ENCODE peak calls at places on chromosomes 7 and 10, in four cellular contexts. One of them, this sample, is unnamed.

GRCh38 chr7:41702635-41703371 is at the start of gene INHBA:
- DNase-seq in SK-N-SH: peak
- DNase-seq in H1: no peak
- DNase-seq in K562: no peak
- DNase-seq in this sample: no peak

GRCh38 chr7:18208921-18209320 is 181.3 kb upstream of the PRPS1L1 start:
- DNase-seq in SK-N-SH: no peak
- DNase-seq in H1: no peak
- DNase-seq in K562: no peak
- DNase-seq in this sample: no peak

GRCh38 chr10:101285519-101286070 is 56.3 kb upstream of the LBX1 start:
- DNase-seq in SK-N-SH: no peak
- DNase-seq in H1: peak
- DNase-seq in K562: no peak
- DNase-seq in this sample: peak

GRCh38 chr10:124671486-124672075 is 72.6 kb downstream of the FAM53B start:
- DNase-seq in SK-N-SH: peak
- DNase-seq in H1: no peak
- DNase-seq in K562: peak
- DNase-seq in this sample: no peak

GRCh38 chr7:131903315-131903714 is 346.9 kb upstream of the PODXL start:
- DNase-seq in SK-N-SH: no peak
- DNase-seq in H1: no peak
- DNase-seq in K562: no peak
- DNase-seq in this sample: no peak

GRCh38 chr7:70805360-70805759 is 326.6 kb upstream of the GALNT17 start:
- DNase-seq in SK-N-SH: no peak
- DNase-seq in H1: no peak
- DNase-seq in K562: peak
- DNase-seq in this sample: no peak

GRCh38 chr7:86745019-86745745 is 101.5 kb downstream of the GRM3 start:
- DNase-seq in SK-N-SH: peak
- DNase-seq in H1: no peak
- DNase-seq in K562: no peak
- DNase-seq in this sample: no peak

GRCh38 chr10:99560277-99561126 is 27.8 kb downstream of the NKX2-3 start:
- DNase-seq in SK-N-SH: peak
- DNase-seq in H1: peak
- DNase-seq in K562: peak
- DNase-seq in this sample: peak

GRCh38 chr10:93597075-93597599 is 3.9 kb downstream of the RBP4 start:
- DNase-seq in SK-N-SH: no peak
- DNase-seq in H1: no peak
- DNase-seq in K562: no peak
- DNase-seq in this sample: no peak

GRCh38 chr10:119439922-119440321 is 102.6 kb downstream of the RGS10 start:
- DNase-seq in SK-N-SH: no peak
- DNase-seq in H1: no peak
- DNase-seq in K562: no peak
- DNase-seq in this sample: no peak

GRCh38 chr10:66877359-66877758 is 48.5 kb upstream of the LRRTM3 start:
- DNase-seq in SK-N-SH: no peak
- DNase-seq in H1: no peak
- DNase-seq in K562: no peak
- DNase-seq in this sample: no peak

GRCh38 chr7:23471090-23471859 is 984 bp upstream of the IGF2BP3 start:
- DNase-seq in SK-N-SH: peak
- DNase-seq in H1: peak
- DNase-seq in K562: peak
- DNase-seq in this sample: peak

GRCh38 chr7:73901823-73902597 is 41.1 kb downstream of the TMEM270 start:
- DNase-seq in SK-N-SH: peak
- DNase-seq in H1: no peak
- DNase-seq in K562: no peak
- DNase-seq in this sample: peak

GRCh38 chr10:9992656-9993055 is 1025.0 kb upstream of the CELF2 start:
- DNase-seq in SK-N-SH: no peak
- DNase-seq in H1: no peak
- DNase-seq in K562: no peak
- DNase-seq in this sample: peak

GRCh38 chr10:59907918-59908807 is 1.8 kb upstream of the CCDC6 start:
- DNase-seq in SK-N-SH: no peak
- DNase-seq in H1: peak
- DNase-seq in K562: peak
- DNase-seq in this sample: peak

GRCh38 chr10:17872191-17873091 is 63.3 kb downstream of the MRC1 start:
- DNase-seq in SK-N-SH: no peak
- DNase-seq in H1: no peak
- DNase-seq in K562: no peak
- DNase-seq in this sample: no peak

GRCh38 chr10:130866857-130867256 is 444.7 kb downstream of the TCERG1L start:
- DNase-seq in SK-N-SH: no peak
- DNase-seq in H1: peak
- DNase-seq in K562: no peak
- DNase-seq in this sample: no peak

GRCh38 chr7:44156453-44157010 is 15.4 kb upstream of the MYL7 start:
- DNase-seq in SK-N-SH: no peak
- DNase-seq in H1: no peak
- DNase-seq in K562: no peak
- DNase-seq in this sample: no peak

GRCh38 chr7:37516610-37517108 is 68.0 kb upstream of the ELMO1 start:
- DNase-seq in SK-N-SH: no peak
- DNase-seq in H1: no peak
- DNase-seq in K562: no peak
- DNase-seq in this sample: no peak

GRCh38 chr10:113524120-113524519 is 28.7 kb upstream of the HABP2 start:
- DNase-seq in SK-N-SH: no peak
- DNase-seq in H1: no peak
- DNase-seq in K562: peak
- DNase-seq in this sample: peak

GRCh38 chr7:72183835-72184234 is 228.3 kb downstream of the CALN1 start:
- DNase-seq in SK-N-SH: peak
- DNase-seq in H1: no peak
- DNase-seq in K562: peak
- DNase-seq in this sample: peak

GRCh38 chr7:43248961-43249807 is 136.7 kb downstream of the HECW1 start:
- DNase-seq in SK-N-SH: no peak
- DNase-seq in H1: no peak
- DNase-seq in K562: peak
- DNase-seq in this sample: no peak

GRCh38 chr7:74032191-74032490 is 4.2 kb downstream of the ELN start:
- DNase-seq in SK-N-SH: no peak
- DNase-seq in H1: no peak
- DNase-seq in K562: no peak
- DNase-seq in this sample: no peak

GRCh38 chr7:122485841-122486240 is 181.3 kb upstream of the FEZF1 start:
- DNase-seq in SK-N-SH: no peak
- DNase-seq in H1: no peak
- DNase-seq in K562: no peak
- DNase-seq in this sample: no peak

GRCh38 chr7:76514926-76515325 is 4.6 kb downstream of the UPK3B start:
- DNase-seq in SK-N-SH: peak
- DNase-seq in H1: no peak
- DNase-seq in K562: peak
- DNase-seq in this sample: no peak

GRCh38 chr7:73565675-73566342 is 8.3 kb upstream of the BCL7B start:
- DNase-seq in SK-N-SH: no peak
- DNase-seq in H1: no peak
- DNase-seq in K562: no peak
- DNase-seq in this sample: no peak

GRCh38 chr7:116487907-116488521 is 11.5 kb upstream of the CAV2 start:
- DNase-seq in SK-N-SH: no peak
- DNase-seq in H1: no peak
- DNase-seq in K562: no peak
- DNase-seq in this sample: no peak

GRCh38 chr7:68629-69028 is 123.7 kb upstream of the FAM20C start:
- DNase-seq in SK-N-SH: no peak
- DNase-seq in H1: no peak
- DNase-seq in K562: peak
- DNase-seq in this sample: no peak

GRCh38 chr7:101453617-101454016 is 90.9 kb downstream of the COL26A1 start:
- DNase-seq in SK-N-SH: peak
- DNase-seq in H1: no peak
- DNase-seq in K562: no peak
- DNase-seq in this sample: no peak

DNA sequence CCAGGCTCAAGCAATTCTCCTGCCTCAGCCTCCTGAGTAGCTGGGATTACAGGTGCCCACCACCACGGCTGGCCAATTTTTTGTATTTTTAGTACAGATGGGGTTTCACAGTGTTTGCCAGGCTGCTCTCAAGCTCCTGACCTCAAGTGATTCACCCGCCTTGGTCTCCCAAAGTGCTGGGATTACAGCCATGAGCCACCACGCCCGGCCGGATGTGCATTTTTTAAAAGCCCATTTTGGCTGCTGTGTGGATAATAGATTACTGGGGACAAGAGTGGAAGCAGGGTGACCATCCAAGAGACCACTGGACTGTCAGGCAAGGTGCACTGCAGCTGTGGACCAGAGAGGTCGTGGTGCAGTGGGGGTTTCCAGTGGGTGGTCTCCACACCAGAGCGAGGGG is 21.4 kb downstream of the HKDC1 start:
- DNase-seq in SK-N-SH: no peak
- DNase-seq in H1: no peak
- DNase-seq in K562: no peak
- DNase-seq in this sample: no peak
- TF ChIP-seq TEAD4 in SK-N-SH: no peak
- TF ChIP-seq TEAD4 in H1: no peak
- TF ChIP-seq TEAD4 in K562: no peak
- TF ChIP-seq TEAD4 in this sample: no peak

DNA sequence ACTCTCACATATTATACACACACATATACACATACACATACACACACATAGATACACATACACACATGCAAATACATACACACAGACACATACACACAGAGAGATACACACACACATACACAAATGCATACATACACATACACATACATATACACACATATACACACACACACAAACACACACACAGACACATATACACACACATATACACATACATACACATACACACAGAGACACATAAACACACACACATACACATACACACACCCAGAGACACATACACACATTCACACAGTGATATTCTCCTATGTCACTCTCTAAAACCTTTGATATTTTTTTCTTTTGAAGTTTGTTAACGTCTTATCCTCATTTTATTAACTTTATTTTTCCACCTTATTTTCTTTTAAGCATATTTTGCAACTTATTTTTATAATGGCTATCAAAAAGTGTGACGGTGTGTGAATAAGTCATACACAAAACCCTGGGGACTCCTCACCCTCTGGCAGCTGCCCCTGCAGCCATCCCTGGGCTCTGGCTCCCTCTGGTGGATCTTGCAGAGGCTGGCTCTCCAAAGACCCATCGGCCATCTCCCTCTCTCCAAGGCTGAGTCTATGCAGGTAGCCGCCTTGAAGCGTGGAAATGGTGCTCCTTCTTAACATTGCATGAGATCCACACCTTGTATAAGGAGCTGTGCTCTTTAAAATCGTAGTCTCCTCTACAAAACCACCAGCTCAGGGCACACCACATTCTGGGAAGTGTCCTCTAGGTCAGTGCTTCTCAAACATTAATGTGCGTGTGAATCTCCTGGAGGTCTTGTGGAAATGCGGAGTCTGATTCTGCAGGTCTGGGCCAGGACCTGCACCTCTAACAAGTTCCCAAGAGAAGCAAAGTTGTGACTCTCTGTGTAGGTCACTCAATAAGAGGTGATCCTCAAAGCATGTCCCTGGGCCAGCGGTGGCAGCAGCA is 4.1 kb upstream of the C10orf120 start:
- DNase-seq in SK-N-SH: peak
- DNase-seq in H1: peak
- DNase-seq in K562: peak
- DNase-seq in this sample: peak
- TF ChIP-seq TEAD4 in SK-N-SH: no peak
- TF ChIP-seq TEAD4 in H1: no peak
- TF ChIP-seq TEAD4 in K562: no peak
- TF ChIP-seq TEAD4 in this sample: no peak

DNA sequence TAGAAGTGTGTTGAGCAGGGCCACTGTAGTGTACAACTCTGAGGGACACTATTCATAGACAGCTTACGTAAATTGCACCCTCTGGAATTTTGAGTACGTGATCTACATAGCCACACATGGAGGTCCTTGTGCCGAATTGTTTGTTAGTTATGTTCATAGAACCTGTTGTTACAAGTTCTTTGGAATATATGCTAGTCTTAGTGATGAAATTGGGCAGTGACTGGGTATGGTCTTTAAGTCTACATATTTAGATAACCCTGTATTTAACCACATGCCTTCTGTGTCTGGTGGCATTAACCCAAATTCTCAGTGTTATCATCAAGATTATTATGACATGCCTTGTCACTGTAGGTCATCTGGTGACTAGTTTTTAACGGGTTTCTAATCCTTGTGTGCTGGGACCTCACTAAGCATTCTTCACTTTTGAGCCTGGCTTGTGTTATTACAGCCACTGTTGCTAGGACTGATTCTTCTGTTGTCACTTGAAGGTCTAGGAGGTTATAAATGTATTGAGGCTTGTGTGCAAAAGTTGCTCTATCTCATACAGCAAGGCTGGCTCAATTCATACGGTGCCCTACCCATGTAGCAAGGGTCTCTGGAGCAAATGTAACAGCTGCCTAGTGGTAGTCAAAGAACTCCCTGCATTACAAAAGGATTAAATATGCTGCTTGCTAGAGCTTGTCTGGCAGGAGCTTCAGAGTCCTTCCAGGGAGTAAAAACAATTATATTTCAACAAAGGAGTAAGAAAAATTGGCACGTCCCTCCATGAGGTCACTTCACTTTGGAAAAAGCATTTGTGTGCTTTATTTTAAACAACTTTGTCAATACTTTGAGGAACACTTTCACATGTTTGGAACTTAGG is 65.4 kb downstream of the CDK14 start:
- DNase-seq in SK-N-SH: no peak
- DNase-seq in H1: no peak
- DNase-seq in K562: no peak
- DNase-seq in this sample: no peak
- TF ChIP-seq TEAD4 in SK-N-SH: no peak
- TF ChIP-seq TEAD4 in H1: no peak
- TF ChIP-seq TEAD4 in K562: no peak
- TF ChIP-seq TEAD4 in this sample: no peak

GRCh38 chr7:34247468-34247867 is 342.1 kb downstream of the BMPER start:
- DNase-seq in SK-N-SH: no peak
- DNase-seq in H1: no peak
- DNase-seq in K562: no peak
- DNase-seq in this sample: no peak
- TF ChIP-seq TEAD4 in SK-N-SH: no peak
- TF ChIP-seq TEAD4 in H1: no peak
- TF ChIP-seq TEAD4 in K562: no peak
- TF ChIP-seq TEAD4 in this sample: no peak

DNA sequence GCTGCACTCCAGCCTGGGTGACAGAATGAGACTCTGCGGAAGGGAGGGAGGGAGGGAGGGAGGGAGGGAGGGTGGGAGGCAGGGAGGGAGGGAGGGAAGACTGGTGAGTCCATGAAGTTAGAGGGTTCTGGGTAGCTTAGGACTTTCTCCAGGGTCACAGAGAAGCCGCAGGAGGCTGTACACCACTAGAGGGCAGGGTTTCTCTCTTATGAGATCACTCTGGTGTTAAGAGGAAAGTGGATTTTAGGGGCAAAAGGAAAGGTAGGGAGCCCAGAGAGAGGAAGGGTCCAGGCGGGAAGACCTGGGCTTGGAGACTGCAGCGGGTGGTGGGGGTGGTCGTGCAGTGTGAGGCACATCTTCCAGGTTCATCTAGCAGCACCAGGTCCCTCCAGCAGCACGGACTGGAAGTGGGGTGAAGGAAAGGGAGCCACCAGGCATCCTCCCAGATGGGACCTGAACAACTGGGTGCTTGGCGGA is 48.7 kb upstream of the SLC29A3 start:
- DNase-seq in SK-N-SH: peak
- DNase-seq in H1: peak
- DNase-seq in K562: peak
- DNase-seq in this sample: peak
- TF ChIP-seq TEAD4 in SK-N-SH: no peak
- TF ChIP-seq TEAD4 in H1: no peak
- TF ChIP-seq TEAD4 in K562: no peak
- TF ChIP-seq TEAD4 in this sample: no peak